ENCODE peak calls at places on chromosomes 5 and 9, in nine cellular contexts. M is H9; C is anterior cingulate cortex; G is stimulated activated CD8-positive, alpha-beta memory T cell treated with anti-CD3 and anti-CD28 coated beads, Interleukin-4, amount 100 ng/mL, for 4 hours; J is non-pigmented ciliary epithelial cell; E is RWPE1; N is naive thymus-derived CD8-positive, alpha-beta T cell; X is mucosa of descending colon; V is activated CD4-positive, alpha-beta T cell treated with anti-CD3 and anti-CD28 coated beads for 36 hours. Q is an unnamed sample.

GRCh38 chr5:14204785-14205321 is 61.7 kb downstream of the TRIO start:
- DNase-seq in J (peak; percentile 75), G (no peak), V (no peak), M (no peak), E (peak; percentile 51), N (no peak), C (no peak), X (peak; percentile 83), Q (peak; percentile 78)

GRCh38 chr5:34686762-34687268 is 30.7 kb downstream of the RAI14 start:
- DNase-seq in J (peak; percentile 97), N (no peak), M (no peak), E (peak; percentile 72), C (peak; percentile 2), V (no peak), X (peak; percentile 56), G (no peak), Q (peak; percentile 76)

GRCh38 chr5:150783422-150783928 is 4.9 kb downstream of the SMIM3 start:
- DNase-seq in J (peak; percentile 78), V (peak; percentile 81), E (peak; percentile 88), M (peak; percentile 84), G (peak; percentile 14), N (peak; percentile 86), C (no peak), X (peak; percentile 80), Q (no peak)

GRCh38 chr5:167554564-167555254 is 736.7 kb upstream of the WWC1 start:
- DNase-seq in M (no peak), E (no peak), N (no peak), J (no peak), V (no peak), G (no peak), X (no peak), C (no peak), Q (no peak)

GRCh38 chr9:15505927-15506326 is 4.8 kb downstream of the PSIP1 start:
- DNase-seq in C (no peak), M (no peak), G (no peak), X (no peak), N (no peak), V (no peak), E (no peak), J (no peak), Q (no peak)

GRCh38 chr9:128911529-128912035 is 9.2 kb upstream of the PHYHD1 start:
- DNase-seq in X (no peak), G (no peak), N (no peak), J (no peak), E (no peak), C (no peak), V (no peak), M (peak; percentile 62), Q (peak; percentile 74)

GRCh38 chr9:89710689-89711088 is 105.9 kb downstream of the GADD45G start:
- DNase-seq in C (no peak), X (no peak), V (no peak), N (no peak), M (no peak), E (no peak), J (no peak), G (no peak), Q (no peak)

GRCh38 chr5:96572864-96573512 is 89.2 kb upstream of the CAST start:
- DNase-seq in J (peak; percentile 98), X (no peak), G (no peak), V (no peak), N (no peak), E (peak; percentile 97), C (no peak), M (no peak), Q (no peak)

GRCh38 chr5:112121268-112121667 is 297.8 kb downstream of the EPB41L4A start:
- DNase-seq in X (no peak), J (no peak), C (no peak), E (no peak), V (no peak), G (no peak), M (no peak), N (no peak), Q (no peak)

GRCh38 chr9:113754739-113755138 is 121.4 kb upstream of the ZNF618 start:
- DNase-seq in G (no peak), X (no peak), M (no peak), N (no peak), E (no peak), C (no peak), V (no peak), J (no peak), Q (no peak)

GRCh38 chr5:133746834-133747233 is 134.5 kb upstream of the FSTL4 start:
- DNase-seq in G (no peak), V (peak; percentile 61), X (no peak), E (no peak), N (no peak), J (no peak), C (no peak), M (no peak), Q (no peak)

GRCh38 chr5:33890633-33891032 is 1.2 kb downstream of the ADAMTS12 start:
- DNase-seq in E (no peak), N (no peak), V (no peak), C (no peak), X (no peak), M (peak; percentile 44), J (no peak), G (no peak), Q (no peak)

GRCh38 chr9:134778841-134779411 is 101.7 kb upstream of the FCN2 start:
- DNase-seq in M (peak; percentile 87), V (no peak), J (no peak), C (peak; percentile 6), E (peak; percentile 73), X (no peak), G (no peak), N (no peak), Q (peak; percentile 66)

GRCh38 chr5:34517249-34517648 is 138.9 kb upstream of the RAI14 start:
- DNase-seq in G (no peak), N (no peak), J (no peak), M (no peak), V (no peak), E (no peak), C (no peak), X (no peak), Q (no peak)

Q was measured in lower lobe of right lung.